ENCODE peak calls at places on chromosomes 16 and 17, in six cellular contexts. H is NCI-H345, G is BJ, J is A549, R is RPMI8226, B is aorta. O is an unnamed sample.

GRCh38 chr17:80210348-80211108 is 9.6 kb downstream of the SGSH start:
- DNase-seq in H (no peak), G (no peak), J (no peak), R (no peak), B (no peak), O (no peak)

GRCh38 chr16:69763557-69763942 is 1.4 kb downstream of the WWP2 start:
- DNase-seq in H (no peak), G (no peak), J (no peak), R (no peak), B (no peak), O (no peak)

GRCh38 chr16:72819345-72819744 is 228.6 kb downstream of the ZFHX3 start:
- DNase-seq in H (no peak), G (peak; percentile 32), J (no peak), R (no peak), B (no peak), O (no peak)

GRCh38 chr16:68319185-68319908 is 8.5 kb downstream of the PRMT7 start:
- DNase-seq in H (peak; percentile 63), G (no peak), J (no peak), R (no peak), B (no peak), O (peak; percentile 38)

GRCh38 chr17:7435676-7436555 is 681 bp downstream of the TMEM102 start:
- DNase-seq in H (peak; percentile 35), G (no peak), J (peak; percentile 65), R (no peak), B (peak; percentile 67), O (peak; percentile 89)

GRCh38 chr16:65745-66144 is 6.7 kb downstream of the RHBDF1 start:
- DNase-seq in H (peak; percentile 71), G (no peak), J (peak; percentile 79), R (peak; percentile 90), B (peak; percentile 88), O (peak; percentile 86)

GRCh38 chr17:28170771-28171170 is 128.3 kb downstream of the NLK start:
- DNase-seq in H (no peak), G (no peak), J (no peak), R (no peak), B (no peak), O (no peak)

GRCh38 chr17:72219824-72220473 is 99.1 kb downstream of the SOX9 start:
- DNase-seq in H (no peak), G (no peak), J (no peak), R (no peak), B (no peak), O (no peak)

GRCh38 chr17:15123593-15124590 is 141.2 kb downstream of the PMP22 start:
- DNase-seq in H (no peak), G (peak; percentile 37), J (no peak), R (no peak), B (no peak), O (no peak)

GRCh38 chr17:45336390-45337182 is 19.8 kb upstream of the MAP3K14 start:
- DNase-seq in H (no peak), G (no peak), J (no peak), R (no peak), B (no peak), O (no peak)

GRCh38 chr17:48483471-48484131 is 47.2 kb downstream of the HOXB1 start:
- DNase-seq in H (no peak), G (peak; percentile 90), J (no peak), R (peak; percentile 88), B (peak; percentile 52), O (peak; percentile 62)

GRCh38 chr16:54040975-54041374 is 245.6 kb downstream of the IRX3 start:
- DNase-seq in H (no peak), G (no peak), J (no peak), R (no peak), B (no peak), O (no peak)

GRCh38 chr16:69201291-69201690 is 14.3 kb downstream of the SNTB2 start:
- DNase-seq in H (no peak), G (no peak), J (no peak), R (no peak), B (no peak), O (no peak)

GRCh38 chr17:61391595-61392291 is 7.9 kb upstream of the TBX2 start:
- DNase-seq in H (no peak), G (no peak), J (no peak), R (no peak), B (peak; percentile 37), O (no peak)

GRCh38 chr16:2838928-2839327 is 8.8 kb downstream of the ZG16B start:
- DNase-seq in H (peak; percentile 65), G (no peak), J (peak; percentile 88), R (peak; percentile 83), B (peak; percentile 66), O (peak; percentile 85)

GRCh38 chr17:19996086-19996485 is 13.1 kb upstream of the SPECC1 start:
- DNase-seq in H (no peak), G (no peak), J (no peak), R (no peak), B (no peak), O (no peak)

GRCh38 chr16:27446721-27447120 is 44.7 kb downstream of the IL21R start:
- DNase-seq in H (no peak), G (no peak), J (no peak), R (no peak), B (peak; percentile 50), O (no peak)

GRCh38 chr17:17151055-17151454 is 55.1 kb downstream of the PLD6 start:
- DNase-seq in H (no peak), G (peak; percentile 79), J (peak; percentile 52), R (no peak), B (no peak), O (no peak)

O was measured in DMS53.